ENCODE peak calls at places on chromosomes 13 and 19, in ten cellular contexts. I is Calu3, F is heart left ventricle, K is choroid plexus epithelial cell, P is fibroblast of the aortic adventitia, B is omental fat pad, W is uterus, J is A549, R is thoracic aorta, N is tibial nerve. U is an unnamed sample.

GRCh38 chr13:101942535-101943157 is 459.2 kb downstream of the FGF14 start:
- DNase-seq in I (no peak), F (no peak), K (no peak), P (no peak), B (no peak), W (no peak), J (no peak), R (no peak), N (no peak), U (no peak)

GRCh38 chr13:24276310-24276709 is 33.1 kb upstream of the C1QTNF9 start:
- DNase-seq in I (no peak), F (no peak), K (no peak), P (no peak), B (no peak), W (no peak), J (no peak), R (no peak), N (no peak), U (no peak)

GRCh38 chr19:18292810-18293641 is 11.6 kb upstream of the JUND start:
- DNase-seq in I (peak), F (peak), K (peak), P (peak), B (peak), W (peak), J (peak), R (peak), N (peak), U (no peak)

GRCh38 chr19:5676711-5677110 is 3.6 kb downstream of the MICOS13 start:
- DNase-seq in I (no peak), F (no peak), K (no peak), P (no peak), B (no peak), W (no peak), J (no peak), R (no peak), N (no peak), U (no peak)

GRCh38 chr19:6464070-6464873 is at the start of gene CRB3:
- DNase-seq in I (peak), F (no peak), K (no peak), P (no peak), B (no peak), W (no peak), J (peak), R (no peak), N (no peak), U (no peak)

GRCh38 chr19:58584498-58585441 is 11.6 kb upstream of the MZF1 start:
- DNase-seq in I (no peak), F (no peak), K (no peak), P (no peak), B (no peak), W (no peak), J (no peak), R (no peak), N (no peak), U (no peak)

GRCh38 chr19:55563261-55563690 is 17.4 kb downstream of the ZNF579 start:
- DNase-seq in I (no peak), F (peak), K (peak), P (peak), B (peak), W (peak), J (no peak), R (no peak), N (no peak), U (no peak)

GRCh38 chr19:37817180-37817911 is 38.0 kb upstream of the ZNF573 start:
- DNase-seq in I (no peak), F (peak), K (peak), P (peak), B (peak), W (peak), J (no peak), R (peak), N (peak), U (peak)

GRCh38 chr13:99528547-99528946 is 27.3 kb downstream of the TM9SF2 start:
- DNase-seq in I (no peak), F (no peak), K (peak), P (no peak), B (no peak), W (no peak), J (no peak), R (no peak), N (no peak), U (no peak)

GRCh38 chr13:78298657-78299056 is 304.7 kb downstream of the POU4F1 start:
- DNase-seq in I (no peak), F (no peak), K (no peak), P (no peak), B (no peak), W (no peak), J (no peak), R (no peak), N (no peak), U (no peak)

GRCh38 chr19:11560404-11560988 is 1.5 kb upstream of the ELOF1 start:
- DNase-seq in I (peak), F (no peak), K (peak), P (peak), B (no peak), W (no peak), J (no peak), R (no peak), N (no peak), U (no peak)

GRCh38 chr19:2648528-2648937 is 54.0 kb downstream of the GNG7 start:
- DNase-seq in I (peak), F (peak), K (peak), P (peak), B (no peak), W (peak), J (peak), R (no peak), N (peak), U (peak)

GRCh38 chr13:30963794-30964193 is 31.3 kb downstream of the TEX26 start:
- DNase-seq in I (peak), F (no peak), K (peak), P (peak), B (no peak), W (no peak), J (no peak), R (no peak), N (no peak), U (no peak)

GRCh38 chr13:38905081-38905480 is 85.5 kb downstream of the STOML3 start:
- DNase-seq in I (no peak), F (no peak), K (no peak), P (no peak), B (no peak), W (no peak), J (no peak), R (no peak), N (no peak), U (no peak)

GRCh38 chr19:19068659-19069509 is 5.1 kb downstream of the SLC25A42 start:
- DNase-seq in I (no peak), F (no peak), K (no peak), P (no peak), B (no peak), W (no peak), J (no peak), R (no peak), N (no peak), U (no peak)

GRCh38 chr19:36140289-36141038 is 598 bp downstream of the CAPNS1 start:
- DNase-seq in I (peak), F (no peak), K (peak), P (peak), B (no peak), W (peak), J (peak), R (no peak), N (peak), U (no peak)

GRCh38 chr19:36139120-36139472 is 770 bp upstream of the CAPNS1 start:
- DNase-seq in I (no peak), F (no peak), K (no peak), P (no peak), B (no peak), W (no peak), J (no peak), R (no peak), N (no peak), U (no peak)

GRCh38 chr19:36142046-36142445 is 2.2 kb downstream of the CAPNS1 start:
- DNase-seq in I (no peak), F (no peak), K (no peak), P (no peak), B (no peak), W (no peak), J (no peak), R (no peak), N (no peak), U (no peak)

GRCh38 chr19:36141039-36141914 is 1.4 kb downstream of the CAPNS1 start:
- DNase-seq in I (peak), F (peak), K (peak), P (peak), B (peak), W (peak), J (peak), R (peak), N (peak), U (peak)

GRCh38 chr19:36139473-36140288 is at the start of gene CAPNS1:
- DNase-seq in I (peak), F (peak), K (peak), P (peak), B (peak), W (peak), J (peak), R (peak), N (peak), U (peak)
- TF ChIP-seq CTCF in I (peak), F (no peak), K (no peak), P (no peak), B (no peak), W (peak), J (peak), R (peak), N (peak), U (peak)

GRCh38 chr13:80924596-80924995 is 583.7 kb upstream of the SPRY2 start:
- DNase-seq in I (no peak), F (no peak), K (peak), P (peak), B (no peak), W (no peak), J (no peak), R (no peak), N (no peak), U (no peak)

GRCh38 chr13:80921971-80922370 is 581.0 kb upstream of the SPRY2 start:
- DNase-seq in I (no peak), F (no peak), K (peak), P (no peak), B (no peak), W (no peak), J (no peak), R (no peak), N (no peak), U (no peak)

GRCh38 chr13:80923907-80924306 is 583.0 kb upstream of the SPRY2 start:
- DNase-seq in I (no peak), F (no peak), K (peak), P (no peak), B (no peak), W (no peak), J (no peak), R (no peak), N (no peak), U (no peak)

DNA sequence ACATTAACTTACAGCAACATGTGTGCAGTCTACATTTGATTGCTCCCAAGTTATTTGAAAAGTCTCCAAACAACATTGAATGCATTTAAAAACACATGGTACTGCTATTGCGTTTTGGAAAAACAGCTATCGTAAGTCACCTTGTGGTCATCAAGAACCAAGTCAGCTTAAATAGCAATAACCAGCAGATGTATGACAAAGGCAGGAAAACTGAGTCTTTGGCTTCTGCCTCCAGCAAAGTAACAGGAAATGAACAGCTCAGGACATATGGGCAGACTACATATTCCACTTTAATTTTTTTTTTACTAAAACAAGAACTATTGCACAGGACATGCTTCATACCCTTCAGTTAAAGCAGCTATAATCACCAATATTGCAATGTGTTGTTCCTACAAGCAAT is 580.6 kb upstream of the SPRY2 start:
- DNase-seq in I (no peak), F (no peak), K (peak), P (peak), B (no peak), W (no peak), J (no peak), R (no peak), N (no peak), U (no peak)
- TF ChIP-seq CTCF in I (no peak), F (no peak), K (no peak), P (no peak), B (no peak), W (no peak), J (no peak), R (no peak), N (no peak), U (no peak)

GRCh38 chr13:21034602-21035190 is 26.7 kb downstream of the LATS2 start:
- DNase-seq in I (peak), F (no peak), K (peak), P (peak), B (no peak), W (peak), J (no peak), R (no peak), N (no peak), U (no peak)
- TF ChIP-seq CTCF in I (no peak), F (no peak), K (peak), P (peak), B (no peak), W (no peak), J (no peak), R (no peak), N (peak), U (no peak)

DNA sequence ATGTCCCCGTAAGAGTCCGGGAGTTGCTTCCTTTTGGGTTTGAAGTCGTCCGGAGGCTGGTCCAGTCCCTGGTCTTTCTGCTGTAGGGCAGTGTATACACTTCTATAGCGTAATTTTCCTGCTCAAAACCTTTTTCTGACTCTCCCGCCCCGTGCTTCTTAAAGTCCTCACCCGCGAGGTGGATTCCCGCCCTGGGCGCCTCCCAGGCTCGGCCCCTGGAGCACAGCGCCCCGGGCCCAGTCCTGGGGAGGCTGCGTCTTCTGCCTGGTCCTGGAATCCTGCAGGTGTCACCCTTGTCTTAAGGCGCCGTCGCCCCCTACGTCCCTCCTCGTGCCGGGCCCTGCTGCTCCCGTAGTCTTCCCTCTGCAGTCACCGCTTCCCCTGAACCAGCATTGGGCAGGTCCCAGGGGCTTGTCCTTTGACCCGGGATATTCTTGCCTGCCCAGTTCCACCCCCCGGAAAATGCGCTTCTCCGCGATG is 34.4 kb upstream of the ZNF808 start:
- DNase-seq in I (no peak), F (no peak), K (no peak), P (no peak), B (no peak), W (peak), J (no peak), R (no peak), N (no peak), U (no peak)
- TF ChIP-seq CTCF in I (no peak), F (no peak), K (no peak), P (no peak), B (no peak), W (no peak), J (no peak), R (no peak), N (no peak), U (peak)

GRCh38 chr19:13240312-13241022 is 90.3 kb downstream of the IER2 start:
- DNase-seq in I (no peak), F (no peak), K (no peak), P (no peak), B (no peak), W (no peak), J (no peak), R (no peak), N (no peak), U (no peak)

GRCh38 chr19:13238891-13239534 is 88.8 kb downstream of the IER2 start:
- DNase-seq in I (no peak), F (no peak), K (no peak), P (no peak), B (no peak), W (no peak), J (no peak), R (no peak), N (no peak), U (no peak)

GRCh38 chr19:13229246-13229645 is 79.0 kb downstream of the IER2 start:
- DNase-seq in I (no peak), F (no peak), K (no peak), P (no peak), B (no peak), W (no peak), J (no peak), R (no peak), N (no peak), U (no peak)

GRCh38 chr19:13231663-13232062 is 81.5 kb downstream of the IER2 start:
- DNase-seq in I (no peak), F (no peak), K (no peak), P (peak), B (no peak), W (no peak), J (no peak), R (no peak), N (no peak), U (no peak)

GRCh38 chr19:13234518-13234917 is 84.3 kb downstream of the IER2 start:
- DNase-seq in I (peak), F (peak), K (no peak), P (peak), B (no peak), W (peak), J (peak), R (no peak), N (peak), U (no peak)
- TF ChIP-seq CTCF in I (no peak), F (peak), K (peak), P (peak), B (no peak), W (peak), J (peak), R (peak), N (peak), U (peak)

GRCh38 chr13:19085876-19086275 is 95.7 kb downstream of the TUBA3C start:
- DNase-seq in I (no peak), F (no peak), K (no peak), P (no peak), B (no peak), W (no peak), J (no peak), R (no peak), N (no peak), U (no peak)

GRCh38 chr13:19090495-19090894 is 91.1 kb downstream of the TUBA3C start:
- DNase-seq in I (no peak), F (peak), K (no peak), P (no peak), B (no peak), W (no peak), J (no peak), R (no peak), N (no peak), U (no peak)

GRCh38 chr13:19085258-19085657 is 96.4 kb downstream of the TUBA3C start:
- DNase-seq in I (no peak), F (no peak), K (no peak), P (no peak), B (no peak), W (no peak), J (no peak), R (no peak), N (no peak), U (no peak)

GRCh38 chr13:19088416-19088815 is 93.2 kb downstream of the TUBA3C start:
- DNase-seq in I (no peak), F (no peak), K (no peak), P (no peak), B (no peak), W (no peak), J (no peak), R (no peak), N (no peak), U (no peak)

DNA sequence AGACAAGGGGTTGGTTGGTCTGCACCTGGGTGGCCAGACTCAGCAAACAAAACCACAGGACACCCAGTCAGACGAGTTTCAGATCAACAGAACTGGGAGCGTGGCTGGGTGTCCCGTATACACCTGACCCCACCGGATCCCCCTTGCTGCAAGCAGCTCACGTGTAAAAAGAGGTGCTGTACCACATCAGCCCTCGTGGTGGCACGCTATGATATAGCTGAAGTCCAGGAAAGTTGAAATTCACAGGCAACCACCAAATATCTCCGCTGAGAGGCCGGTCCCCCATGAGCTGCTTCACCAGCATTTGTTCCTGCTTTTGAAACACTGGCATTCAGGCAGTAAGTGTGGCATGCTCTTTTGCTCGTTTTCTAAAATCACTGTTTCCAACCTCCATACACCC is 92.3 kb downstream of the TUBA3C start:
- DNase-seq in I (no peak), F (no peak), K (no peak), P (no peak), B (no peak), W (no peak), J (no peak), R (no peak), N (peak), U (no peak)
- TF ChIP-seq CTCF in I (no peak), F (no peak), K (no peak), P (no peak), B (no peak), W (no peak), J (no peak), R (no peak), N (no peak), U (no peak)

DNA sequence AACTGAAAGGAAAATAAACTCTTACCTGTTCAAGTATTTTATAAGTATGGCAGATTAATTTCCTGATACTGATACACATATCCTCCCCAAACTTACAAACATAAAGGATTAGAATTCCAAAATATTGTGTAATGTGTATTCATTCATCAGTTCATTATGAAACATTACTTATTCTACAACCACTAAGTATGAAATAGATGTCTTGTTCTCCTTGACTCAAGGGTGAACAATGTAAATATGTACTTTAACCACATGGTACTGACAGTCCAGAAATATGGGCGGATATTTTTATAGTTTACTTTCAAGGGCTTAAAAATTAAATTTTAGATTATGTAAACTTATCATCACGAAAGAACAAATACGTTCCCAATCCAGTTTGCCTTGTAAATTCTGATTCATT is 334.0 kb downstream of the LIG4 start:
- DNase-seq in I (no peak), F (no peak), K (peak), P (no peak), B (no peak), W (no peak), J (no peak), R (no peak), N (no peak), U (no peak)
- TF ChIP-seq CTCF in I (no peak), F (no peak), K (no peak), P (no peak), B (no peak), W (no peak), J (no peak), R (no peak), N (no peak), U (no peak)

DNA sequence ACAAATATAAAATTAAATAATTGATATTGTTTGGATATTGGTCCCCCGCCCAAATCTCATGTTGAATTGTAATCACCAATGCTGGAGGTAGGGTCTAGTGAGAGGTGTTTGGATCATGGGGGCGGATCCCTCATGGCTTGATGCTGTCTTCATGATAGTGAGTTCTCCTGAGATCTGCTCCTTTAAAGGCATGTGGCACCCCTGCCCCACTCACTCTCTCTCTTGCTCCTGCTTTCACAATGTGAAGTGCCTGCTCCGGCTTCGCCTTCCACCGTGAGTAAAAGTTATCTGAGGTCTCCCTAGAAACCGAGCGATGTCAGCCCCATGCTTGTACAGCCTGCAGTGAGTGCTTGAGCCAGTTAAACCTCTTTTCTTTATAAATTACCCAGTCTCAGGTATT is 248.2 kb downstream of the PCDH9 start:
- DNase-seq in I (no peak), F (no peak), K (no peak), P (no peak), B (no peak), W (no peak), J (no peak), R (no peak), N (no peak), U (no peak)
- TF ChIP-seq CTCF in I (no peak), F (no peak), K (no peak), P (no peak), B (no peak), W (no peak), J (no peak), R (no peak), N (no peak), U (no peak)

DNA sequence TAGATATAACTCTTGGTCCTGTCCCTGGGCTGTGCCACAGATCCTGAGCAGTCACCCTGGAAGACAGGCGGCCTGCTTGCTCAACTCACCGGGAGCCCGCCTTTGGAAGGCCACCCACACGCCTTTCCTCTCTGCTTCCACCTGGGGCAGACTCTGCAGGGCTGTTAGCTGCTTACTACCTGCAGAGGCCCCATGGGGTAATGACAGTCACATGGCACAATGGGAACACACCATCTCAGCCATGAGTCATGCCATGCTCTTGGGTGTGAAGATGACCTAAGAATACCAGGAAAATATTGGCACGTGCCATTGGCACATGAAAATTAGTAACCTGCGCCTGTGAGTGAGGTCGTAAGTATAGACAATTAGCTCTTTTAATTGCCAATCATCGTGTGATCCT is 108.6 kb downstream of the COL4A2 start:
- DNase-seq in I (peak), F (no peak), K (no peak), P (no peak), B (no peak), W (peak), J (peak), R (no peak), N (no peak), U (no peak)
- TF ChIP-seq CTCF in I (no peak), F (no peak), K (peak), P (peak), B (no peak), W (no peak), J (no peak), R (no peak), N (no peak), U (no peak)